ENCODE peak calls at places on chromosomes 3 and 15, in four cellular contexts. One of them, this sample, is unnamed.

GRCh38 chr15:63059573-63060216 is 17.1 kb downstream of the TPM1 start:
- DNase-seq in HepG2: no peak
- DNase-seq in K562: no peak
- DNase-seq in GM12878: no peak
- DNase-seq in this sample: no peak

GRCh38 chr15:66995257-66995656 is 70.1 kb upstream of the SMAD3 start:
- DNase-seq in HepG2: no peak
- DNase-seq in K562: no peak
- DNase-seq in GM12878: no peak
- DNase-seq in this sample: no peak

GRCh38 chr15:75531041-75531450 is 48.1 kb downstream of the PTPN9 start:
- DNase-seq in HepG2: no peak
- DNase-seq in K562: no peak
- DNase-seq in GM12878: no peak
- DNase-seq in this sample: no peak

GRCh38 chr3:81744366-81744765 is 17.1 kb downstream of the GBE1 start:
- DNase-seq in HepG2: peak
- DNase-seq in K562: no peak
- DNase-seq in GM12878: no peak
- DNase-seq in this sample: no peak

GRCh38 chr15:38547255-38547997 is 17.2 kb downstream of the RASGRP1 start:
- DNase-seq in HepG2: no peak
- DNase-seq in K562: no peak
- DNase-seq in GM12878: no peak
- DNase-seq in this sample: no peak

GRCh38 chr3:140062461-140062860 is 127.5 kb downstream of the CLSTN2 start:
- DNase-seq in HepG2: no peak
- DNase-seq in K562: no peak
- DNase-seq in GM12878: no peak
- DNase-seq in this sample: no peak

GRCh38 chr15:91890614-91891013 is 37.1 kb downstream of the SLCO3A1 start:
- DNase-seq in HepG2: no peak
- DNase-seq in K562: no peak
- DNase-seq in GM12878: no peak
- DNase-seq in this sample: no peak

GRCh38 chr3:62718515-62719320 is 156.5 kb downstream of the CADPS start:
- DNase-seq in HepG2: no peak
- DNase-seq in K562: no peak
- DNase-seq in GM12878: no peak
- DNase-seq in this sample: no peak

GRCh38 chr15:99365232-99365631 is 114.0 kb downstream of the LRRC28 start:
- DNase-seq in HepG2: no peak
- DNase-seq in K562: no peak
- DNase-seq in GM12878: peak
- DNase-seq in this sample: no peak

GRCh38 chr15:81828135-81828534 is 217.7 kb downstream of the MEX3B start:
- DNase-seq in HepG2: no peak
- DNase-seq in K562: no peak
- DNase-seq in GM12878: no peak
- DNase-seq in this sample: no peak

GRCh38 chr15:70528270-70528706 is 235.1 kb downstream of the UACA start:
- DNase-seq in HepG2: peak
- DNase-seq in K562: no peak
- DNase-seq in GM12878: peak
- DNase-seq in this sample: no peak

GRCh38 chr3:8539419-8539818 is 37.8 kb downstream of the LMCD1 start:
- DNase-seq in HepG2: no peak
- DNase-seq in K562: no peak
- DNase-seq in GM12878: no peak
- DNase-seq in this sample: no peak

GRCh38 chr15:99140590-99140989 is 35.7 kb downstream of the SYNM start:
- DNase-seq in HepG2: no peak
- DNase-seq in K562: no peak
- DNase-seq in GM12878: no peak
- DNase-seq in this sample: no peak

GRCh38 chr3:157436583-157437300 is at the start of gene PTX3:
- DNase-seq in HepG2: no peak
- DNase-seq in K562: no peak
- DNase-seq in GM12878: no peak
- DNase-seq in this sample: peak

GRCh38 chr3:31522152-31522551 is 10.6 kb upstream of the STT3B start:
- DNase-seq in HepG2: no peak
- DNase-seq in K562: no peak
- DNase-seq in GM12878: no peak
- DNase-seq in this sample: no peak
- TF ChIP-seq CREM in HepG2: no peak
- TF ChIP-seq CREM in K562: peak
- TF ChIP-seq CREM in GM12878: peak
- TF ChIP-seq CREM in this sample: no peak

DNA sequence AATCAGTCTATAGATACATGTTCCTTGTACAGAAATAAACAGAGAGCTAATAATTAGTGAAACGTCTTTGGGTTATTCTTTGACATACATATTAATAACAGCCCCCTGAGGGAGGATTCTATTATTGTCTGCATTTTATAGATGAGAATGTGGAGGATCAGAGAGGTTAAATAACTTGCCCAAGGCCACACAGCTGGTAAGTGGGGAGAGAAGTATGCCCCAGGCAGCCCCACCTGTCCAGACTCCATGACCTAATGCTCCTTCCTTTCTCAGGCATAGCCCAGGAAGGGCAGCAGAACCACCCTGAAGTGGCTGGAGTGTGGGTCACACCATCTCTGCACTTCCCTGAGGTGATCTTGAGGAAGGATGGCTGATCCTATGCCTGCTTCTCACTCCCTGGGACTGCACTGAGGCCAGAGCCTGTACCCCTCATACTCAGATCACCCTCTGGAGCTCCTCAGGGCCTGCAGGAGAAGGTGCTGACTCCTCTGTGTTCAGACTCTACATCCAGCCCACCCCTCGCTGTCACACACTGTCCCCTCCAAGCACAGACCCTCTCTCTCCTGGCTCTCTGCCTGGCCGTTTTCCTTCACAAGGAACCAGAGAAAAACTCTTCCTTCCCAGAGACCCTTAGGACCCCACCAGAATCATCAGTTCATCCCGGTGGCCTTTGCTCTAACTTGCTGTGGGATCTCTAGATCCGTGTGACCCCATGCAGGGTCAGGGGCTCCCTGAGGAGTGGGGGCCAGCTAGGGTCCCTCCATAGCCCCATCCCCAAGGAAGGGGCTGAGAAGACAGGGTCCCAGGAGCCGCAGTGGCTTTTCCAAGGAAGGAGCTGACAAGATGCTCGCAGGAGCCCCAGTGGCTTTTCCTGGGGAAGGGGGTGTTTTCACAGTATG is 4.4 kb upstream of the HHATL start:
- DNase-seq in HepG2: no peak
- DNase-seq in K562: no peak
- DNase-seq in GM12878: no peak
- DNase-seq in this sample: no peak
- TF ChIP-seq CREM in HepG2: no peak
- TF ChIP-seq CREM in K562: no peak
- TF ChIP-seq CREM in GM12878: no peak
- TF ChIP-seq CREM in this sample: no peak

GRCh38 chr3:28118087-28118486 is 123.3 kb upstream of the CMC1 start:
- DNase-seq in HepG2: no peak
- DNase-seq in K562: no peak
- DNase-seq in GM12878: no peak
- DNase-seq in this sample: no peak
- TF ChIP-seq CREM in HepG2: no peak
- TF ChIP-seq CREM in K562: no peak
- TF ChIP-seq CREM in GM12878: no peak
- TF ChIP-seq CREM in this sample: no peak

DNA sequence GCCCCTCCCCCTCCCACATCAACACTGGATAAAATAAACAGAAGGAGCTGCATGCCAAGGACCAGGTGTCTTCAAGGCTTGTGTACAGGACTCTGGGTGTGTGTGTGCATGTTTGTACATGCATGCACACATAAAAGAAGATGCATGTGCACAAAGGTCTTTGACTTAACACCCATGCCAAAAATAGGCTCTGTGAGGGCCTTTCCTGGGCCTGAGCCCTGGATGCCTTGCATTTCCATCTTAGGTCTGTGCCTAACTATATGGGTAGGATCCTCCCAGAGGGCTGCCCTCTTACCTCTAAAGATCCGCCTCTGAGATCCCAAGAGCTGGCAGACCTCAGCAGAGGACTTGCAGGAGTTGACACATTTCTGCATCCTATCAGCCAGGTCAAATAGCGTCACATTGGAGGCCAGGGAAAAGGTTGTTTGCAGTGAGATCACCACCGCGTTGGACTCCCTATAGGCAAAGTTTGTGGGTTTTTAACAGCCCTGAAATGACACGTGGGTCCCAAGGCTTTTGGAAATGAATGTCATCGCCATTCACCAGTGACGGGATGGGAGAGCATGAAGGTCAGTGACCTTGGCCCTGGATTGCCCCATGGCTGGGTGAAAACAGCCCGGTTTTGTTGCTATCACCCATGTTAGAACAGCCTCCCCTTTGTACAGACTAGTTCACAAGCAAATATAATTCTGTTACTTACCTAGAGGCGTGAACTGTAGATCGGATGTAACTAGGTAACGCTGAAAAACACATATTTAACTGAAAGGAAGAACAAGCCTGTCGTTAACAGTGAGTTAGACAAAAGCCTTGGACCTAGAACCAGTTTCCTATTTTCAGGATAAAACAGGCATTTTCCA is 54.0 kb downstream of the HEG1 start:
- DNase-seq in HepG2: peak
- DNase-seq in K562: no peak
- DNase-seq in GM12878: no peak
- DNase-seq in this sample: no peak
- TF ChIP-seq CREM in HepG2: peak
- TF ChIP-seq CREM in K562: no peak
- TF ChIP-seq CREM in GM12878: no peak
- TF ChIP-seq CREM in this sample: no peak

DNA sequence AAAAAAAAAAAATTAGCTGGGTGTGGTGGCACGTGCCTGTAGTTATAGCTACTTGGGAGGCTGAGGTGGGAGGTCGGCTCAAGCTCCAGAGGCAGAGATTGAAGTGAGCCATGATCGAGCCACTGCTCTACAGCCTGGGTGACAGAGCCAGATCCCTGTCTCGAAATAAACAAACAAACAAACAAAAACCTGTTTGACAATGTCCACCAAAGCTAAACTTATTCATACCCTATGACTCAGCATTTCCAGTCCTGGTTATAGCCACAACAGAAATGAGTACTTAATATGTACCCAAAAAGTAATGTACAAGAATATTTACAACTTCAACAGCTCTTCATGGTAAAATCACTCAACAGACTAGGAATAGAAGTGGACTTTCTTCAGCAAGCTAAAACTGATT is 31.1 kb downstream of the SERP1 start:
- DNase-seq in HepG2: no peak
- DNase-seq in K562: no peak
- DNase-seq in GM12878: no peak
- DNase-seq in this sample: no peak
- TF ChIP-seq CREM in HepG2: no peak
- TF ChIP-seq CREM in K562: no peak
- TF ChIP-seq CREM in GM12878: no peak
- TF ChIP-seq CREM in this sample: no peak

GRCh38 chr3:52292247-52293065 is 4.8 kb downstream of the GLYCTK start:
- DNase-seq in HepG2: no peak
- DNase-seq in K562: no peak
- DNase-seq in GM12878: no peak
- DNase-seq in this sample: no peak

GRCh38 chr3:52289747-52290595 is 2.3 kb downstream of the GLYCTK start:
- DNase-seq in HepG2: peak
- DNase-seq in K562: no peak
- DNase-seq in GM12878: no peak
- DNase-seq in this sample: no peak

GRCh38 chr3:52289338-52289746 is 1.7 kb downstream of the GLYCTK start:
- DNase-seq in HepG2: no peak
- DNase-seq in K562: no peak
- DNase-seq in GM12878: no peak
- DNase-seq in this sample: no peak

GRCh38 chr3:52291508-52292181 is 4.0 kb downstream of the GLYCTK start:
- DNase-seq in HepG2: no peak
- DNase-seq in K562: no peak
- DNase-seq in GM12878: no peak
- DNase-seq in this sample: peak

DNA sequence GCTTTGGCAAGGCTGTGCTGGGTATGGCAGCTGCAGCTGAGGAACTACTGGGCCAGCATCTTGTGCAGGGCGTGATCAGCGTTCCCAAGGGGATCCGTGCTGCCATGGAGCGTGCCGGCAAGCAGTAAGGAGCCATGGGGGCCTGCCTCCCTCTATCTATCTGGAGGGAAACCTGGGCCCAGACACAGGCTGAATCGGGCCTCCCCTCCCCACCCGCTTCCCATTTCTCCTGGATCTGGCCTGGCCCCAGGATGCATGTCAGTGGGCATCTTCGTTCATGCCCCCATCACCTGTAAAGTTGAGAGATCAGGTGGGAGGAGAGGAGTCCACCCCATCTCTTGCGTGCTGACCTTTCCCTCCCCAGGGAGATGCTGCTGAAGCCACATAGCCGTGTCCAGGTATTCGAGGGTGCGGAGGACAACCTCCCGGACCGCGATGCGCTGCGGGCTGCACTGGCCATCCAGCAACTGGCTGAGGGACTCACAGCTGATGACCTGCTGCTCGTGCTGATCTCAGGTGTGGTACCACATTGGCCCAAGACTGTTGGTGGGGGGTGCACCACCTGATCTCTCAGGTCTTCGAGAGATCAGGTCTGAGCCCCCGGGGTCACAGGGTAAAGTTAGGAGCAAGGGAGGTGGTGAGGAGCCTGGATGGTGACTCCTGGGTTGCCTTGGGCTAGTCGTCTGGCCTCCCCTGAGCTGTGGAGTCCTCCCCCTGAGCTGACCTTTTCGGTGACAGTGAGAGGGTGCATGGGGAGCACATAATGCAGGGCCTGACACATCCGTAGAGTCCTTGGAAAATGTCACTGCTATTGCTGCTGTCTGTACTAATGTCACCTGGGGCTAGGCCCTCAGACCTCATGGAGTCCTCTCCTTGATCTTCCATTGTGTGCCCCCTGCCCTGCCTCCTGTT is 3.2 kb downstream of the GLYCTK start:
- DNase-seq in HepG2: no peak
- DNase-seq in K562: no peak
- DNase-seq in GM12878: no peak
- DNase-seq in this sample: no peak
- TF ChIP-seq CREM in HepG2: no peak
- TF ChIP-seq CREM in K562: no peak
- TF ChIP-seq CREM in GM12878: no peak
- TF ChIP-seq CREM in this sample: no peak

DNA sequence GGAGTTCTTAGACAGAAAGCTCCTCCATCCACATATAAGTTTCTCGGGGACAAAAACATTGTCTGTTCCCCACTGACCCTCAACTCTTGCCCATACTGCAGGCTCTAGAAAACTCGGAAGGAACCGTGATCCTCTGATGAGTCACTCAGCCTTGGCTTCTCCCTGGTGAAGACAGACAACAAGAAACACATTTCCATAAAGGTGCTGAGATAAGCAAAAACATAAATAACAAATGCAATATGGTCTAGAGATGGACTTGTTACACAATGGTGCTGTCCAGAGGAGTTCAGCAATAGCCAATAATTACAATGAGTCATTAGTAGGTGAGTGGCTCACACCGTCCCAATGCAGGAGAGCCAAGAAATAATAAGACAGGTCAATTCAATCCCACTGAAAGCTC is 43.7 kb downstream of the MAGI1 start:
- DNase-seq in HepG2: no peak
- DNase-seq in K562: no peak
- DNase-seq in GM12878: no peak
- DNase-seq in this sample: no peak
- TF ChIP-seq CREM in HepG2: no peak
- TF ChIP-seq CREM in K562: no peak
- TF ChIP-seq CREM in GM12878: no peak
- TF ChIP-seq CREM in this sample: no peak

This sample was measured in WTC11.